ENCODE peak calls at places on chromosomes 7 and 10, in nine cellular contexts. R is putamen; F is ELR; U is activated CD4-positive, CD25-positive, alpha-beta regulatory T cell; E is GM23248; C is NCI-H187; O is activated CD8-positive, alpha-beta memory T cell treated with anti-CD3 and anti-CD28 coated beads, Interleukin-2, amount 50 U/mL, for 4 hours; T is mammary epithelial cell; M is hypothalamus. H is an unnamed sample.

GRCh38 chr10:75611081-75611971 is 179.9 kb downstream of the LRMDA start:
- DNase-seq in E (no peak), M (no peak), U (no peak), C (no peak), O (no peak), T (no peak), R (no peak), F (no peak), H (no peak)

GRCh38 chr10:59079386-59080226 is 96.8 kb upstream of the PHYHIPL start:
- DNase-seq in T (peak), O (no peak), R (no peak), M (no peak), E (peak), F (peak), U (no peak), C (no peak), H (peak)

GRCh38 chr10:30454744-30455498 is 20.9 kb downstream of the MAP3K8 start:
- DNase-seq in M (no peak), T (no peak), C (no peak), E (peak), O (no peak), F (peak), U (no peak), R (no peak), H (peak)

GRCh38 chr7:104038136-104038535 is 48.7 kb upstream of the RELN start:
- DNase-seq in F (no peak), E (no peak), U (no peak), M (no peak), O (no peak), R (no peak), T (no peak), C (no peak), H (no peak)

GRCh38 chr10:80289451-80290287 is at the start of gene MAT1A:
- DNase-seq in R (peak), T (peak), M (no peak), C (no peak), F (peak), U (no peak), E (peak), O (no peak), H (peak)

GRCh38 chr10:71705582-71705981 is 14.0 kb downstream of the C10orf105 start:
- DNase-seq in O (no peak), C (no peak), R (no peak), E (peak), T (peak), F (no peak), U (no peak), M (no peak), H (no peak)

GRCh38 chr7:28988091-28988490 is 30.0 kb upstream of the TRIL start:
- DNase-seq in F (no peak), M (no peak), U (no peak), R (no peak), E (peak), T (no peak), C (no peak), O (no peak), H (peak)

GRCh38 chr10:118817328-118818068 is 62.7 kb upstream of the CACUL1 start:
- DNase-seq in T (no peak), M (no peak), C (no peak), E (no peak), F (no peak), R (no peak), U (no peak), O (no peak), H (no peak)

GRCh38 chr7:27611043-27611442 is 51.6 kb downstream of the HIBADH start:
- DNase-seq in R (no peak), M (no peak), C (no peak), F (peak), U (no peak), T (peak), E (peak), O (no peak), H (peak)

GRCh38 chr10:3666525-3667302 is 118.3 kb downstream of the KLF6 start:
- DNase-seq in E (no peak), C (no peak), F (no peak), U (no peak), R (no peak), O (peak), M (no peak), T (no peak), H (no peak)